ENCODE peak calls at places on chromosome 16, in six cellular contexts. Y is CD4-positive, CD25-positive, alpha-beta regulatory T cell; W is stimulated activated CD8-positive, alpha-beta memory T cell treated with anti-CD3 and anti-CD28 coated beads, Interleukin-12 subunit alpha, Interleukin-12 subunit beta, amount 100 ng/mL, for 4 hours; J is stimulated activated CD4-positive, alpha-beta T cell treated with anti-CD3 and anti-CD28 coated beads, Interleukin-12 subunit alpha, Interleukin-12 subunit beta, amount 100 ng/mL, for 24 hours; K is testis; T is kidney epithelial cell. V is an unnamed sample.

GRCh38 chr16:22213236-22213635 is 7.2 kb downstream of the EEF2K start:
- DNase-seq in Y (no peak), W (no peak), J (no peak), K (no peak), T (no peak), V (no peak)

GRCh38 chr16:48444574-48444973 is 59.4 kb upstream of the SIAH1 start:
- DNase-seq in Y (no peak), W (no peak), J (no peak), K (no peak), T (peak; percentile 61), V (no peak)

GRCh38 chr16:48687421-48688038 is 77.5 kb upstream of the N4BP1 start:
- DNase-seq in Y (peak; percentile 2), W (no peak), J (peak; percentile 9), K (peak; percentile 70), T (peak; percentile 14), V (peak; percentile 58)

GRCh38 chr16:57427824-57428223 is 19.4 kb downstream of the CIAPIN1 start:
- DNase-seq in Y (no peak), W (no peak), J (no peak), K (no peak), T (no peak), V (no peak)

GRCh38 chr16:3027488-3027795 is 3.6 kb downstream of the THOC6 start:
- DNase-seq in Y (no peak), W (no peak), J (no peak), K (no peak), T (no peak), V (no peak)

GRCh38 chr16:56136256-56136655 is 55.0 kb upstream of the GNAO1 start:
- DNase-seq in Y (no peak), W (no peak), J (no peak), K (no peak), T (no peak), V (no peak)

GRCh38 chr16:56852968-56853367 is 12.0 kb upstream of the SLC12A3 start:
- DNase-seq in Y (no peak), W (no peak), J (no peak), K (no peak), T (no peak), V (no peak)

GRCh38 chr16:85549766-85550421 is 63.2 kb upstream of the GSE1 start:
- DNase-seq in Y (no peak), W (no peak), J (no peak), K (peak; percentile 33), T (no peak), V (no peak)

GRCh38 chr16:86960266-86960665 is 356.9 kb downstream of the C16orf95 start:
- DNase-seq in Y (no peak), W (no peak), J (no peak), K (no peak), T (no peak), V (no peak)

GRCh38 chr16:53061701-53062159 is 6.9 kb downstream of the CHD9 start:
- DNase-seq in Y (no peak), W (no peak), J (no peak), K (no peak), T (no peak), V (no peak)

GRCh38 chr16:88525663-88525990 is 44.6 kb upstream of the ZC3H18 start:
- DNase-seq in Y (no peak), W (no peak), J (no peak), K (no peak), T (no peak), V (no peak)

GRCh38 chr16:87549627-87550509 is 52.4 kb upstream of the JPH3 start:
- DNase-seq in Y (no peak), W (no peak), J (no peak), K (no peak), T (no peak), V (no peak)